ENCODE peak calls at places on chromosomes 2 and 18, in five cellular contexts. E, J, P, C and A are unnamed samples.

GRCh38 chr2:85288244-85288725 is 39.5 kb downstream of the TGOLN2 start:
- DNase-seq in P (no peak), C (no peak), J (peak; percentile 50), E (peak; percentile 74), A (no peak)

GRCh38 chr2:114769991-114770390 is 327.6 kb downstream of the DPP10 start:
- DNase-seq in P (no peak), E (no peak), C (no peak), J (no peak), A (no peak)

GRCh38 chr18:24958001-24958400 is 394.0 kb downstream of the ZNF521 start:
- DNase-seq in J (no peak), P (no peak), C (no peak), E (no peak), A (no peak)

GRCh38 chr2:195251221-195251620 is 405.8 kb upstream of the SLC39A10 start:
- DNase-seq in J (peak; percentile 75), C (no peak), E (no peak), P (no peak), A (peak; percentile 25)

GRCh38 chr18:13300029-13300428 is 81.5 kb downstream of the LDLRAD4 start:
- DNase-seq in P (peak; percentile 41), J (no peak), E (no peak), C (no peak), A (no peak)

GRCh38 chr18:44996261-44996660 is 315.6 kb downstream of the SETBP1 start:
- DNase-seq in J (no peak), P (no peak), C (no peak), E (no peak), A (no peak)

GRCh38 chr2:99861376-99861760 is 281.0 kb downstream of the AFF3 start:
- DNase-seq in C (no peak), P (no peak), J (no peak), E (no peak), A (no peak)

GRCh38 chr18:35949903-35950627 is 22.4 kb upstream of the RMP24 start:
- DNase-seq in E (peak; percentile 49), C (peak; percentile 66), P (peak; percentile 65), J (peak; percentile 31), A (peak; percentile 42)

GRCh38 chr2:237631801-237632585 is 4.6 kb downstream of the LRRFIP1 start:
- DNase-seq in P (no peak), J (no peak), E (no peak), C (no peak), A (no peak)

GRCh38 chr18:54181856-54182612 is 42.4 kb downstream of the MBD2 start:
- DNase-seq in E (no peak), P (no peak), J (no peak), C (no peak), A (peak; percentile 50)

GRCh38 chr2:15760232-15760890 is 168.7 kb downstream of the DDX1 start:
- DNase-seq in P (no peak), C (no peak), J (no peak), E (no peak), A (no peak)

GRCh38 chr18:41948544-41949110 is 6.4 kb upstream of the PIK3C3 start:
- DNase-seq in E (no peak), P (no peak), C (no peak), J (no peak), A (no peak)

GRCh38 chr2:121944072-121944829 is 188.8 kb downstream of the TSN start:
- DNase-seq in P (no peak), E (peak; percentile 83), J (peak; percentile 4), C (peak; percentile 45), A (no peak)

GRCh38 chr2:96584017-96584416 is 47.5 kb downstream of the ARID5A start:
- DNase-seq in C (no peak), J (no peak), P (no peak), E (no peak), A (no peak)

GRCh38 chr18:41096504-41096903 is 858.5 kb upstream of the PIK3C3 start:
- DNase-seq in P (peak; percentile 14), E (no peak), C (peak; percentile 17), J (no peak), A (no peak)

GRCh38 chr2:216687111-216687510 is 8.2 kb downstream of the IGFBP5 start:
- DNase-seq in C (no peak), E (no peak), P (no peak), J (no peak), A (no peak)

GRCh38 chr2:129058981-129059380 is 740.3 kb upstream of the HS6ST1 start:
- DNase-seq in J (no peak), E (no peak), P (no peak), C (no peak), A (no peak)

GRCh38 chr2:230441188-230441897 is 25.3 kb downstream of the SP100 start:
- DNase-seq in E (no peak), J (no peak), P (no peak), C (no peak), A (no peak)

GRCh38 chr2:8149011-8149410 is 532.8 kb upstream of the ID2 start:
- DNase-seq in E (no peak), C (no peak), J (no peak), P (no peak), A (no peak)

GRCh38 chr2:240355001-240355891 is 80.2 kb upstream of the GPC1 start:
- DNase-seq in C (no peak), E (peak; percentile 66), P (no peak), J (no peak), A (no peak)

GRCh38 chr2:55620123-55620779 is 2.8 kb upstream of the PPP4R3B start:
- DNase-seq in J (no peak), C (no peak), P (peak; percentile 17), E (no peak), A (no peak)

GRCh38 chr2:65096948-65097347 is 33.0 kb downstream of the RAB1A start:
- DNase-seq in J (no peak), C (no peak), P (no peak), E (no peak), A (no peak)

GRCh38 chr2:126935774-126936173 is 37.1 kb downstream of the TEX51 start:
- DNase-seq in C (no peak), J (no peak), E (no peak), P (no peak), A (no peak)

GRCh38 chr2:68770271-68771111 is 35.9 kb downstream of the ARHGAP25 start:
- DNase-seq in J (no peak), E (no peak), P (no peak), C (no peak), A (no peak)

GRCh38 chr2:54237428-54237827 is 18.6 kb downstream of the TSPYL6 start:
- DNase-seq in P (no peak), J (no peak), C (no peak), E (no peak), A (no peak)

GRCh38 chr18:44770641-44771040 is 90.0 kb downstream of the SETBP1 start:
- DNase-seq in P (no peak), C (no peak), E (no peak), J (no peak), A (no peak)

GRCh38 chr18:24369420-24369819 is 28.2 kb downstream of the OSBPL1A start:
- DNase-seq in J (no peak), C (no peak), E (no peak), P (no peak), A (no peak)

GRCh38 chr18:63410792-63411191 is 11.5 kb downstream of the VPS4B start:
- DNase-seq in J (no peak), E (peak; percentile 22), P (no peak), C (no peak), A (no peak)

GRCh38 chr18:50654211-50654610 is 94.3 kb downstream of the MAPK4 start:
- DNase-seq in J (no peak), E (no peak), C (no peak), P (no peak), A (no peak)

GRCh38 chr2:88452151-88452851 is at the start of gene FOXI3:
- DNase-seq in E (no peak), P (no peak), J (no peak), C (no peak), A (no peak)

GRCh38 chr18:10399465-10399864 is 55.0 kb upstream of the APCDD1 start:
- DNase-seq in J (no peak), C (no peak), P (no peak), E (no peak), A (no peak)

GRCh38 chr2:162840598-162841246 is 2.2 kb upstream of the KCNH7 start:
- DNase-seq in C (peak; percentile 32), E (peak; percentile 24), J (peak; percentile 64), P (no peak), A (peak; percentile 54)

GRCh38 chr2:128377071-128377910 is 58.6 kb upstream of the HS6ST1 start:
- DNase-seq in P (no peak), E (no peak), J (no peak), C (no peak), A (no peak)

GRCh38 chr2:239033801-239034560 is 186.1 kb downstream of the TWIST2 start:
- DNase-seq in P (no peak), C (no peak), J (no peak), E (no peak), A (no peak)

GRCh38 chr2:71327916-71328315 is 3.7 kb upstream of the ZNF638 start:
- DNase-seq in P (no peak), J (no peak), C (no peak), E (no peak), A (no peak)

GRCh38 chr2:72988041-72988440 is 70.7 kb downstream of the EMX1 start:
- DNase-seq in E (no peak), C (no peak), P (no peak), J (no peak), A (no peak)

GRCh38 chr18:45441110-45441842 is 174.0 kb upstream of the SLC14A2 start:
- DNase-seq in J (no peak), C (no peak), E (no peak), P (no peak), A (no peak)

GRCh38 chr2:212494413-212495020 is 44.1 kb downstream of the ERBB4 start:
- DNase-seq in P (no peak), E (no peak), C (no peak), J (peak; percentile 38), A (no peak)

GRCh38 chr2:233912799-233913423 is 4.3 kb upstream of the TRPM8 start:
- DNase-seq in E (no peak), P (no peak), J (peak; percentile 14), C (no peak), A (no peak)